ENCODE peak calls at places on chromosome 3, in five cellular contexts. One of them, this sample, is unnamed.

GRCh38 chr3:169173231-169173630 is 490.3 kb downstream of the MECOM start:
- DNase-seq in tibial artery: no peak
- DNase-seq in cardiac muscle cell: peak
- DNase-seq in GM06990: no peak
- DNase-seq in IMR-90: no peak
- DNase-seq in this sample: no peak

GRCh38 chr3:15367059-15367458 is 34.7 kb upstream of the SH3BP5 start:
- DNase-seq in GM06990: no peak
- DNase-seq in tibial artery: no peak
- DNase-seq in IMR-90: peak
- DNase-seq in cardiac muscle cell: peak
- DNase-seq in this sample: no peak

GRCh38 chr3:66480666-66481065 is 20.2 kb downstream of the LRIG1 start:
- DNase-seq in tibial artery: no peak
- DNase-seq in cardiac muscle cell: peak
- DNase-seq in IMR-90: peak
- DNase-seq in GM06990: peak
- DNase-seq in this sample: no peak

GRCh38 chr3:94114667-94115066 is 51.8 kb downstream of the NSUN3 start:
- DNase-seq in GM06990: no peak
- DNase-seq in cardiac muscle cell: no peak
- DNase-seq in tibial artery: no peak
- DNase-seq in IMR-90: no peak
- DNase-seq in this sample: no peak

GRCh38 chr3:117278424-117279190 is 569.0 kb downstream of the TUSC7 start:
- DNase-seq in cardiac muscle cell: peak
- DNase-seq in IMR-90: peak
- DNase-seq in tibial artery: no peak
- DNase-seq in GM06990: no peak
- DNase-seq in this sample: no peak

GRCh38 chr3:66394261-66395249 is 106.3 kb downstream of the LRIG1 start:
- DNase-seq in tibial artery: peak
- DNase-seq in GM06990: no peak
- DNase-seq in IMR-90: peak
- DNase-seq in cardiac muscle cell: peak
- DNase-seq in this sample: peak

GRCh38 chr3:79247367-79248103 is 520.3 kb downstream of the ROBO1 start:
- DNase-seq in cardiac muscle cell: peak
- DNase-seq in GM06990: no peak
- DNase-seq in tibial artery: no peak
- DNase-seq in IMR-90: peak
- DNase-seq in this sample: no peak

GRCh38 chr3:94694894-94695293 is 632.0 kb downstream of the NSUN3 start:
- DNase-seq in cardiac muscle cell: no peak
- DNase-seq in GM06990: no peak
- DNase-seq in IMR-90: no peak
- DNase-seq in tibial artery: no peak
- DNase-seq in this sample: no peak

GRCh38 chr3:124700880-124701684 is 29.2 kb upstream of the UMPS start:
- DNase-seq in IMR-90: peak
- DNase-seq in GM06990: no peak
- DNase-seq in tibial artery: no peak
- DNase-seq in cardiac muscle cell: no peak
- DNase-seq in this sample: no peak

GRCh38 chr3:108972482-108972881 is 18.8 kb upstream of the GUCA1C start:
- DNase-seq in tibial artery: no peak
- DNase-seq in GM06990: no peak
- DNase-seq in cardiac muscle cell: no peak
- DNase-seq in IMR-90: no peak
- DNase-seq in this sample: no peak

GRCh38 chr3:179347108-179347382 is 464 bp upstream of the MFN1 start:
- DNase-seq in GM06990: peak
- DNase-seq in cardiac muscle cell: no peak
- DNase-seq in IMR-90: no peak
- DNase-seq in tibial artery: no peak
- DNase-seq in this sample: no peak

GRCh38 chr3:53221827-53222182 is 34.0 kb downstream of the TKT start:
- DNase-seq in tibial artery: no peak
- DNase-seq in GM06990: no peak
- DNase-seq in IMR-90: no peak
- DNase-seq in cardiac muscle cell: no peak
- DNase-seq in this sample: no peak

DNA sequence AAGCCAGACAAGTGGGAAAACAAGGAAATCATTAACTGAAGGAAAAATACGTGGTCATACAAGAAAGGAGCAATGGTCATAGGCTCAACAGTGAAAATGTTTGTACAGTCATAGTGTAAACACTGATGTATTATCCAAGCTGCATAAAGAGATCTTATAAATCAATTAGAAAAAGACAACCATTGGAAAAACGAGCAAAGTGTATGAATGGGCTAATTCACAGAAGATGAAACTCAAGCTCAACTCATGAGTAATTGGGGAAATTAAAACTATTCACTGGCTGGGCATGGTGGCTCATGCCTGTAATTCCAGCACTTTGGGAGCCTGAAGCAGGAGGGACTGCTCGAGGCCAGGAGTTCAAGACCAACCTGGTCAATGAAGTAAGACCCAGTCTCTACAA is 6.4 kb upstream of the IGF2BP2 start:
- DNase-seq in tibial artery: no peak
- DNase-seq in GM06990: no peak
- DNase-seq in cardiac muscle cell: no peak
- DNase-seq in IMR-90: no peak
- DNase-seq in this sample: no peak
- TF ChIP-seq CTCF in tibial artery: no peak
- TF ChIP-seq CTCF in GM06990: no peak
- TF ChIP-seq CTCF in cardiac muscle cell: no peak
- TF ChIP-seq CTCF in IMR-90: no peak
- TF ChIP-seq CTCF in this sample: no peak

GRCh38 chr3:172539273-172539672 is 16.0 kb upstream of the TNFSF10 start:
- DNase-seq in cardiac muscle cell: no peak
- DNase-seq in IMR-90: no peak
- DNase-seq in GM06990: no peak
- DNase-seq in tibial artery: no peak
- DNase-seq in this sample: no peak

GRCh38 chr3:172536505-172536904 is 13.3 kb upstream of the TNFSF10 start:
- DNase-seq in GM06990: no peak
- DNase-seq in IMR-90: no peak
- DNase-seq in cardiac muscle cell: no peak
- DNase-seq in tibial artery: no peak
- DNase-seq in this sample: no peak

GRCh38 chr3:172536993-172537419 is 13.8 kb upstream of the TNFSF10 start:
- DNase-seq in cardiac muscle cell: no peak
- DNase-seq in IMR-90: no peak
- DNase-seq in tibial artery: no peak
- DNase-seq in GM06990: no peak
- DNase-seq in this sample: no peak

GRCh38 chr3:172537521-172538158 is 14.4 kb upstream of the TNFSF10 start:
- DNase-seq in IMR-90: no peak
- DNase-seq in tibial artery: no peak
- DNase-seq in cardiac muscle cell: no peak
- DNase-seq in GM06990: no peak
- DNase-seq in this sample: no peak

DNA sequence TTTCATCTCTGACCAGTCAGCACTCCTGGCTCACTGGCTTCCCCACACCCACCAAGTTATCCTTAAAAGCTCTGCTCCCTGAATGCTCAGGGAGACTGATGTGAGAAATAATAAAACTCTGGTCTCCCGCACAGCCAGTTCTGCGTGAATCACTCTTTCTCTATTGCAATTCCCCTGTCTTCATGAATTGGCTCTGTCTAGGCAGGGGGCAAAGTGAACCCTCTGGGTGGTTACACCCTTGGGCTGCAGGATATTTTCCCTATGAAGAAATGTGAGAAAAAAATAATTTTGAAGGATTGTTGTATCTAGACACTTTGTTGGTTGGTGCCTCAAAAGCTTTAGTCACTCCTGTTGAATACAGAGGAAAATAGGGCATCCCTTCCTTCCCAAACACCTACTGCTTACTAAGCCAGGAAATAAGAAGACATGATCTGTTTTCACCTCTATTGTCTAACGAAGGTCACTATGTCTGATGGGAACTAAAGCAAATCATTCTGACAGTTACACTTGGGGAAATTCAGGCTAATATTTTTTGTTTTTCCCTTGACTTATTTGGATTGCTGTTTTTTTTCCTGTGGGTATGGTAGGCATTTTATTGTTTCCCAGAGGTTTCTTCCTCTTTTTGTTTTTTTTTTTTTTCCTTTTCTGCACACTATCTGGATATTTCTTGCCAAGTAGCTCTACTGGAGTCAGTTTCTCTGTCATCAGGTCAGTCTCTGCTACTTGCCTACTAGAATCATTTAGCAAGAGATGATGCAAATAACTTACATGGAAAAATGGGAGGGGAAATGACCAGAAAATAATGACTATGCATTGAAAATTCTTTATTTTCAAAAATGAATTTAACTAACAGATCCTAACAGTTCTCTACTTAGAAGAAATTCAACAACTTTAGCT is 15.4 kb upstream of the TNFSF10 start:
- DNase-seq in IMR-90: no peak
- DNase-seq in tibial artery: no peak
- DNase-seq in GM06990: no peak
- DNase-seq in cardiac muscle cell: peak
- DNase-seq in this sample: no peak
- TF ChIP-seq CTCF in IMR-90: no peak
- TF ChIP-seq CTCF in tibial artery: no peak
- TF ChIP-seq CTCF in GM06990: no peak
- TF ChIP-seq CTCF in cardiac muscle cell: no peak
- TF ChIP-seq CTCF in this sample: no peak

GRCh38 chr3:32422943-32423342 is 31.3 kb downstream of the CMTM7 start:
- DNase-seq in cardiac muscle cell: no peak
- DNase-seq in tibial artery: no peak
- DNase-seq in IMR-90: no peak
- DNase-seq in GM06990: no peak
- DNase-seq in this sample: no peak

GRCh38 chr3:32421185-32421584 is 29.5 kb downstream of the CMTM7 start:
- DNase-seq in cardiac muscle cell: no peak
- DNase-seq in tibial artery: no peak
- DNase-seq in IMR-90: no peak
- DNase-seq in GM06990: no peak
- DNase-seq in this sample: no peak

GRCh38 chr3:32419766-32420137 is 28.1 kb downstream of the CMTM7 start:
- DNase-seq in IMR-90: no peak
- DNase-seq in cardiac muscle cell: peak
- DNase-seq in tibial artery: no peak
- DNase-seq in GM06990: no peak
- DNase-seq in this sample: no peak

GRCh38 chr3:32421991-32422859 is 30.6 kb downstream of the CMTM7 start:
- DNase-seq in IMR-90: peak
- DNase-seq in cardiac muscle cell: peak
- DNase-seq in GM06990: no peak
- DNase-seq in tibial artery: peak
- DNase-seq in this sample: no peak

GRCh38 chr3:32420138-32420981 is 28.7 kb downstream of the CMTM7 start:
- DNase-seq in GM06990: peak
- DNase-seq in tibial artery: no peak
- DNase-seq in cardiac muscle cell: peak
- DNase-seq in IMR-90: peak
- DNase-seq in this sample: peak
- TF ChIP-seq CTCF in GM06990: peak
- TF ChIP-seq CTCF in tibial artery: no peak
- TF ChIP-seq CTCF in cardiac muscle cell: peak
- TF ChIP-seq CTCF in IMR-90: no peak
- TF ChIP-seq CTCF in this sample: peak

GRCh38 chr3:31377045-31377642 is 155.6 kb upstream of the STT3B start:
- DNase-seq in cardiac muscle cell: peak
- DNase-seq in IMR-90: peak
- DNase-seq in GM06990: no peak
- DNase-seq in tibial artery: no peak
- DNase-seq in this sample: no peak
- TF ChIP-seq CTCF in cardiac muscle cell: no peak
- TF ChIP-seq CTCF in IMR-90: no peak
- TF ChIP-seq CTCF in GM06990: no peak
- TF ChIP-seq CTCF in tibial artery: no peak
- TF ChIP-seq CTCF in this sample: no peak

GRCh38 chr3:188205992-188206416 is 52.0 kb downstream of the LPP start:
- DNase-seq in GM06990: no peak
- DNase-seq in IMR-90: no peak
- DNase-seq in tibial artery: no peak
- DNase-seq in cardiac muscle cell: no peak
- DNase-seq in this sample: no peak
- TF ChIP-seq CTCF in GM06990: peak
- TF ChIP-seq CTCF in IMR-90: no peak
- TF ChIP-seq CTCF in tibial artery: peak
- TF ChIP-seq CTCF in cardiac muscle cell: no peak
- TF ChIP-seq CTCF in this sample: no peak

DNA sequence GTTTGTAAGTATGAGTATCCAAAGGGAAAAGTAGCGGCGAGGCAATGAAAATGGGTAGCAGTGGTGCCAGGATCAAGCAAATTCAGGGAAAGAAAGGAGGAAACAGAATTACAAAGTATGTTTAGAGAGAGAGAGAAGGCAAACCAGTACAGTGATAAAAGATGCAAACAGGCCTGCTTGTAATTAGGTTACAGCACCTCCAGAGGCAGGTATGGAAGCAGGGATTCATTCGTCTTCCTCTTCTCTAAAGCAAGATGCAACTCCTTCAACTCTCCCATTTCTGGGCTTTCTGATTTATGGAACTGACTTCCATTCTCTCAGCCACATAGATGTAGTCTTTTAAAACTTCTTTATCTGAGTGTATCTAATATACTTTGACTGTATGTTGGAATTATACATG is 68.0 kb downstream of the CRYBG3 start:
- DNase-seq in cardiac muscle cell: no peak
- DNase-seq in GM06990: no peak
- DNase-seq in IMR-90: no peak
- DNase-seq in tibial artery: no peak
- DNase-seq in this sample: no peak
- TF ChIP-seq CTCF in cardiac muscle cell: no peak
- TF ChIP-seq CTCF in GM06990: no peak
- TF ChIP-seq CTCF in IMR-90: no peak
- TF ChIP-seq CTCF in tibial artery: no peak
- TF ChIP-seq CTCF in this sample: no peak

This sample was measured in GM13977.